ENCODE peak calls at places on chromosomes 12 and 14, in eight cellular contexts. A is GM13977, E is fibroblast of the aortic adventitia, L is mesothelial cell of epicardium, Z is sigmoid colon, Y is heart left ventricle, N is AG09309, F is WTC11. O is an unnamed sample.

GRCh38 chr12:57260366-57260765 is 9.4 kb upstream of the STAC3 start:
- DNase-seq in A (no peak), E (no peak), L (no peak), Z (no peak), Y (no peak), N (no peak), F (no peak), O (no peak)

GRCh38 chr12:1006255-1006654 is 15.2 kb downstream of the ERC1 start:
- DNase-seq in A (no peak), E (no peak), L (no peak), Z (no peak), Y (no peak), N (no peak), F (no peak), O (no peak)

GRCh38 chr12:107929436-107929835 is 154.9 kb downstream of the ASCL4 start:
- DNase-seq in A (peak; percentile 33), E (peak; percentile 35), L (no peak), Z (no peak), Y (no peak), N (peak; percentile 14), F (no peak), O (peak; percentile 42)

GRCh38 chr12:68358532-68359485 is 26.6 kb upstream of the MDM1 start:
- DNase-seq in A (peak; percentile 44), E (peak; percentile 91), L (no peak), Z (peak; percentile 80), Y (peak; percentile 58), N (peak; percentile 65), F (peak; percentile 43), O (peak; percentile 46)

GRCh38 chr12:58414398-58414871 is 473.1 kb downstream of the ATP23 start:
- DNase-seq in A (no peak), E (peak; percentile 81), L (no peak), Z (no peak), Y (no peak), N (no peak), F (no peak), O (no peak)

GRCh38 chr12:108304633-108305032 is 34.5 kb downstream of the CMKLR1 start:
- DNase-seq in A (no peak), E (no peak), L (no peak), Z (no peak), Y (peak; percentile 47), N (no peak), F (peak; percentile 49), O (no peak)

GRCh38 chr12:113127791-113128199 is 7.8 kb downstream of the RASAL1 start:
- DNase-seq in A (no peak), E (no peak), L (no peak), Z (no peak), Y (no peak), N (no peak), F (no peak), O (no peak)

GRCh38 chr14:43651896-43652295 is 855.2 kb downstream of the FSCB start:
- DNase-seq in A (no peak), E (no peak), L (no peak), Z (no peak), Y (no peak), N (no peak), F (no peak), O (no peak)

GRCh38 chr14:101478096-101478495 is 83.2 kb upstream of the DIO3 start:
- DNase-seq in A (no peak), E (no peak), L (peak; percentile 17), Z (peak; percentile 48), Y (no peak), N (no peak), F (no peak), O (no peak)

GRCh38 chr14:64190974-64191502 is 103.1 kb downstream of the ESR2 start:
- DNase-seq in A (no peak), E (no peak), L (no peak), Z (no peak), Y (no peak), N (no peak), F (no peak), O (no peak)

GRCh38 chr14:100861937-100862247 is 36.0 kb downstream of the MEG3 start:
- DNase-seq in A (no peak), E (no peak), L (no peak), Z (no peak), Y (no peak), N (no peak), F (no peak), O (no peak)

GRCh38 chr14:31476131-31476917 is 11.5 kb downstream of the GPR33 start:
- DNase-seq in A (no peak), E (peak; percentile 22), L (no peak), Z (no peak), Y (no peak), N (no peak), F (no peak), O (no peak)
- TF ChIP-seq CTCF in A (no peak), E (no peak), L (no peak), Z (no peak), Y (no peak), N (no peak), F (no peak), O (no peak)

GRCh38 chr14:69423279-69423678 is 24.8 kb downstream of the SLC39A9 start:
- DNase-seq in A (no peak), E (peak; percentile 31), L (no peak), Z (no peak), Y (no peak), N (no peak), F (no peak), O (no peak)
- TF ChIP-seq CTCF in A (no peak), E (no peak), L (no peak), Z (no peak), Y (no peak), N (no peak), F (no peak), O (no peak)

DNA sequence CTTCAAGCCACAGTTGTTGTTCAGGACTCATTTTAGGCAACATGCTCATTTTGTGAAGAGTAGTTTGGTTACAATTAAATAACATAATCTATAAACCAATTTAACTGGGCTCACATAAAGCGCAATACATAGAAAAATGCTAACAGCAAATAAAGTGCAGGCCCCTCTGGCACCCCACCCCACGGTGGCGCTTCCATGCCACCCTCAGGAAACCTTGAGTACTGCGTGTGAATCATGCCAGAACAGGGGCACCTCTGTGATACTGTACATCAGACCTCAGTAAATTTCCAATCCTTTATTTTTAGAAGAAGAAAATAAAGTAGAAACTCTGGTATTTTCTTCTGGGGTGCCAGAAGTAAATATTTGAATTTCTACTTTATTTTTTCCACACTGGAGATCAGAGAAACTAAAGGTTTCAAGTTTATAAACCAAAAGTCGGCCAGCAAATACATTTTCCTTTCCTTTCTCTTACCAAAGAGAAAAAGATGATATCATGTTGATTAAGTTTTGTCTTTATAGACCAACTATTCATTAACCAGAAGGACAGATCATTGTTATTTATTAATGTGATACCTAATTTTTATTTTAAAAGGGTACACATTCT is 316.8 kb downstream of the PAWR start:
- DNase-seq in A (peak; percentile 18), E (peak; percentile 35), L (peak; percentile 55), Z (no peak), Y (no peak), N (no peak), F (peak; percentile 61), O (peak; percentile 26)
- TF ChIP-seq CTCF in A (peak; percentile 52), E (peak; percentile 86), L (peak; percentile 60), Z (no peak), Y (peak; percentile 48), N (peak; percentile 85), F (peak; percentile 76), O (peak; percentile 17)

GRCh38 chr14:77144412-77145115 is 3.0 kb upstream of the ZDHHC22 start:
- DNase-seq in A (no peak), E (no peak), L (no peak), Z (peak; percentile 12), Y (no peak), N (no peak), F (no peak), O (no peak)
- TF ChIP-seq CTCF in A (no peak), E (no peak), L (no peak), Z (no peak), Y (no peak), N (no peak), F (no peak), O (no peak)